ENCODE peak calls at places on chromosomes 4 and X, in seven cellular contexts. X is effector memory CD8-positive, alpha-beta T cell; W is AG20443; F is EL; J is head of caudate nucleus; G is chondrocyte; U is stimulated activated CD8-positive, alpha-beta memory T cell treated with anti-CD3 and anti-CD28 coated beads, Interleukin-4, amount 100 ng/mL, for 24 hours. Z is an unnamed sample.

GRCh38 chrX:153687121-153688039 is at the start of gene SLC6A8:
- DNase-seq in X (no peak), W (peak), F (peak), J (peak), G (no peak), U (peak), Z (peak)

GRCh38 chr4:5156677-5157076 is 105.4 kb downstream of the STK32B start:
- DNase-seq in X (no peak), W (no peak), F (no peak), J (no peak), G (no peak), U (no peak), Z (no peak)

GRCh38 chr4:39706829-39707511 is 9.0 kb downstream of the UBE2K start:
- DNase-seq in X (no peak), W (no peak), F (peak), J (no peak), G (no peak), U (no peak), Z (peak)

GRCh38 chr4:2786152-2786671 is 6.7 kb upstream of the SH3BP2 start:
- DNase-seq in X (peak), W (no peak), F (no peak), J (no peak), G (peak), U (peak), Z (no peak)

GRCh38 chr4:87092389-87093141 is 127.9 kb downstream of the KLHL8 start:
- DNase-seq in X (no peak), W (peak), F (peak), J (peak), G (no peak), U (no peak), Z (peak)

GRCh38 chr4:71526626-71527406 is 188.0 kb downstream of the SLC4A4 start:
- DNase-seq in X (no peak), W (no peak), F (no peak), J (no peak), G (no peak), U (no peak), Z (no peak)

GRCh38 chr4:30719363-30720020 is 677 bp upstream of the PCDH7 start:
- DNase-seq in X (no peak), W (peak), F (peak), J (peak), G (peak), U (no peak), Z (peak)

GRCh38 chr4:169045862-169046584 is 36.0 kb upstream of the CBR4 start:
- DNase-seq in X (no peak), W (no peak), F (no peak), J (no peak), G (no peak), U (no peak), Z (no peak)

GRCh38 chrX:110242371-110242770 is 75.5 kb downstream of the AMMECR1 start:
- DNase-seq in X (no peak), W (no peak), F (no peak), J (no peak), G (no peak), U (no peak), Z (no peak)

GRCh38 chrX:39017062-39017461 is 215.8 kb downstream of the MID1IP1 start:
- DNase-seq in X (no peak), W (no peak), F (no peak), J (no peak), G (no peak), U (no peak), Z (no peak)